ENCODE peak calls at places on chromosome 10, in seven cellular contexts. One of them, this sample, is unnamed.

GRCh38 chr10:33434948-33435347 is 100.5 kb upstream of the NRP1 start:
- DNase-seq in AG04450: no peak
- DNase-seq in hepatocyte: no peak
- DNase-seq in thoracic aorta: no peak
- DNase-seq in sigmoid colon: no peak
- DNase-seq in Panc1: no peak
- DNase-seq in ovary: no peak
- DNase-seq in this sample: no peak

GRCh38 chr10:101749033-101749432 is 26.9 kb downstream of the FGF8 start:
- DNase-seq in AG04450: no peak
- DNase-seq in hepatocyte: no peak
- DNase-seq in thoracic aorta: no peak
- DNase-seq in sigmoid colon: no peak
- DNase-seq in Panc1: no peak
- DNase-seq in ovary: no peak
- DNase-seq in this sample: no peak

GRCh38 chr10:108797573-108797972 is 1125.7 kb downstream of the XPNPEP1 start:
- DNase-seq in AG04450: no peak
- DNase-seq in hepatocyte: no peak
- DNase-seq in thoracic aorta: no peak
- DNase-seq in sigmoid colon: no peak
- DNase-seq in Panc1: no peak
- DNase-seq in ovary: no peak
- DNase-seq in this sample: no peak

GRCh38 chr10:108112218-108112617 is 947.7 kb upstream of the SORCS1 start:
- DNase-seq in AG04450: no peak
- DNase-seq in hepatocyte: no peak
- DNase-seq in thoracic aorta: no peak
- DNase-seq in sigmoid colon: no peak
- DNase-seq in Panc1: no peak
- DNase-seq in ovary: no peak
- DNase-seq in this sample: no peak

GRCh38 chr10:106857728-106858127 is 306.8 kb downstream of the SORCS1 start:
- DNase-seq in AG04450: no peak
- DNase-seq in hepatocyte: no peak
- DNase-seq in thoracic aorta: no peak
- DNase-seq in sigmoid colon: no peak
- DNase-seq in Panc1: no peak
- DNase-seq in ovary: no peak
- DNase-seq in this sample: no peak

GRCh38 chr10:92627845-92628480 is 35.0 kb downstream of the KIF11 start:
- DNase-seq in AG04450: no peak
- DNase-seq in hepatocyte: no peak
- DNase-seq in thoracic aorta: no peak
- DNase-seq in sigmoid colon: no peak
- DNase-seq in Panc1: no peak
- DNase-seq in ovary: no peak
- DNase-seq in this sample: no peak

GRCh38 chr10:103019426-103019825 is 101.3 kb downstream of the CNNM2 start:
- DNase-seq in AG04450: no peak
- DNase-seq in hepatocyte: no peak
- DNase-seq in thoracic aorta: no peak
- DNase-seq in sigmoid colon: no peak
- DNase-seq in Panc1: no peak
- DNase-seq in ovary: no peak
- DNase-seq in this sample: no peak

GRCh38 chr10:92747600-92747999 is 57.8 kb downstream of the HHEX start:
- DNase-seq in AG04450: no peak
- DNase-seq in hepatocyte: no peak
- DNase-seq in thoracic aorta: no peak
- DNase-seq in sigmoid colon: no peak
- DNase-seq in Panc1: no peak
- DNase-seq in ovary: no peak
- DNase-seq in this sample: no peak

GRCh38 chr10:60878224-60878623 is 65.8 kb downstream of the RHOBTB1 start:
- DNase-seq in AG04450: no peak
- DNase-seq in hepatocyte: no peak
- DNase-seq in thoracic aorta: no peak
- DNase-seq in sigmoid colon: no peak
- DNase-seq in Panc1: no peak
- DNase-seq in ovary: no peak
- DNase-seq in this sample: no peak

GRCh38 chr10:121710207-121710606 is 112.0 kb upstream of the FGFR2 start:
- DNase-seq in AG04450: no peak
- DNase-seq in hepatocyte: no peak
- DNase-seq in thoracic aorta: no peak
- DNase-seq in sigmoid colon: no peak
- DNase-seq in Panc1: no peak
- DNase-seq in ovary: no peak
- DNase-seq in this sample: no peak

GRCh38 chr10:100377830-100378229 is 30.8 kb downstream of the SCD start:
- DNase-seq in AG04450: no peak
- DNase-seq in hepatocyte: no peak
- DNase-seq in thoracic aorta: no peak
- DNase-seq in sigmoid colon: no peak
- DNase-seq in Panc1: no peak
- DNase-seq in ovary: no peak
- DNase-seq in this sample: no peak

GRCh38 chr10:110005716-110006115 is 2.1 kb upstream of the ADD3 start:
- DNase-seq in AG04450: peak
- DNase-seq in hepatocyte: peak
- DNase-seq in thoracic aorta: no peak
- DNase-seq in sigmoid colon: peak
- DNase-seq in Panc1: no peak
- DNase-seq in ovary: no peak
- DNase-seq in this sample: no peak

GRCh38 chr10:61793760-61794713 is 107.5 kb upstream of the ARID5B start:
- DNase-seq in AG04450: no peak
- DNase-seq in hepatocyte: no peak
- DNase-seq in thoracic aorta: no peak
- DNase-seq in sigmoid colon: no peak
- DNase-seq in Panc1: no peak
- DNase-seq in ovary: no peak
- DNase-seq in this sample: no peak

GRCh38 chr10:29407280-29407858 is 118.5 kb downstream of the LYZL1 start:
- DNase-seq in AG04450: no peak
- DNase-seq in hepatocyte: no peak
- DNase-seq in thoracic aorta: no peak
- DNase-seq in sigmoid colon: no peak
- DNase-seq in Panc1: no peak
- DNase-seq in ovary: no peak
- DNase-seq in this sample: no peak

GRCh38 chr10:102119417-102120141 is 589 bp downstream of the LDB1 start:
- DNase-seq in AG04450: peak
- DNase-seq in hepatocyte: peak
- DNase-seq in thoracic aorta: no peak
- DNase-seq in sigmoid colon: peak
- DNase-seq in Panc1: no peak
- DNase-seq in ovary: peak
- DNase-seq in this sample: peak

GRCh38 chr10:75401569-75402485 is at the start of gene ZNF503:
- DNase-seq in AG04450: peak
- DNase-seq in hepatocyte: peak
- DNase-seq in thoracic aorta: peak
- DNase-seq in sigmoid colon: peak
- DNase-seq in Panc1: peak
- DNase-seq in ovary: peak
- DNase-seq in this sample: peak

GRCh38 chr10:50992972-50993766 is 81.1 kb upstream of the PRKG1 start:
- DNase-seq in AG04450: peak
- DNase-seq in hepatocyte: peak
- DNase-seq in thoracic aorta: no peak
- DNase-seq in sigmoid colon: no peak
- DNase-seq in Panc1: no peak
- DNase-seq in ovary: peak
- DNase-seq in this sample: no peak

GRCh38 chr10:7832060-7832459 is 13.8 kb downstream of the TAF3 start:
- DNase-seq in AG04450: no peak
- DNase-seq in hepatocyte: no peak
- DNase-seq in thoracic aorta: no peak
- DNase-seq in sigmoid colon: no peak
- DNase-seq in Panc1: no peak
- DNase-seq in ovary: no peak
- DNase-seq in this sample: no peak

GRCh38 chr10:35079763-35080162 is 10.4 kb downstream of the CUL2 start:
- DNase-seq in AG04450: no peak
- DNase-seq in hepatocyte: peak
- DNase-seq in thoracic aorta: no peak
- DNase-seq in sigmoid colon: no peak
- DNase-seq in Panc1: no peak
- DNase-seq in ovary: no peak
- DNase-seq in this sample: no peak
- H3K27ac ChIP-seq in AG04450: no peak
- H3K27ac ChIP-seq in hepatocyte: no peak
- H3K27ac ChIP-seq in thoracic aorta: no peak
- H3K27ac ChIP-seq in sigmoid colon: no peak
- H3K27ac ChIP-seq in Panc1: no peak
- H3K27ac ChIP-seq in ovary: no peak
- H3K27ac ChIP-seq in this sample: no peak

GRCh38 chr10:87960230-87960629 is 96.8 kb downstream of the PTEN start:
- DNase-seq in AG04450: no peak
- DNase-seq in hepatocyte: no peak
- DNase-seq in thoracic aorta: no peak
- DNase-seq in sigmoid colon: no peak
- DNase-seq in Panc1: peak
- DNase-seq in ovary: no peak
- DNase-seq in this sample: no peak

GRCh38 chr10:87961314-87961713 is 97.9 kb downstream of the PTEN start:
- DNase-seq in AG04450: no peak
- DNase-seq in hepatocyte: no peak
- DNase-seq in thoracic aorta: no peak
- DNase-seq in sigmoid colon: no peak
- DNase-seq in Panc1: peak
- DNase-seq in ovary: no peak
- DNase-seq in this sample: no peak

GRCh38 chr10:87957702-87958101 is 94.3 kb downstream of the PTEN start:
- DNase-seq in AG04450: no peak
- DNase-seq in hepatocyte: no peak
- DNase-seq in thoracic aorta: no peak
- DNase-seq in sigmoid colon: no peak
- DNase-seq in Panc1: no peak
- DNase-seq in ovary: no peak
- DNase-seq in this sample: no peak

GRCh38 chr10:87952612-87953011 is 89.2 kb downstream of the PTEN start:
- DNase-seq in AG04450: no peak
- DNase-seq in hepatocyte: no peak
- DNase-seq in thoracic aorta: no peak
- DNase-seq in sigmoid colon: no peak
- DNase-seq in Panc1: no peak
- DNase-seq in ovary: no peak
- DNase-seq in this sample: no peak

DNA sequence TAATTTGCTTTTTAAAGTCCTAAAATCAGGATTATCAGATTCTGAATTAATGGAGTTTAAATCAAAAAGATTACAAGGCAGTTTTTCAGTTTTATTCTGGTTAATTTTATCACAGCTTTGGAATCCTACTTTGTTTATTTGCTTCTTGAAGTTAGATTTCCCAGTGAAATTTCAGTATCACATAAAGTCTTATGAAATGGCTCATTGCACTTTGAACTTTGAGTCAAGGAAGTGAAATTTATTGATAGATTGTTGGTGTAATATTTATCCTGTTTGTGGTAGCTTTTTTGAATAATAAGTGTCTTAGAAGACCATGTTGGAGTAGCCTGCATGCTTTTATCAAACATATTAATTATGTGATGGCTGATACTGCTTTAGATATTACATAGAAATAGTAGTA is 92.6 kb downstream of the PTEN start:
- DNase-seq in AG04450: no peak
- DNase-seq in hepatocyte: no peak
- DNase-seq in thoracic aorta: no peak
- DNase-seq in sigmoid colon: no peak
- DNase-seq in Panc1: no peak
- DNase-seq in ovary: no peak
- DNase-seq in this sample: no peak
- TF ChIP-seq CTCF in AG04450: no peak
- TF ChIP-seq CTCF in hepatocyte: no peak
- TF ChIP-seq CTCF in thoracic aorta: no peak
- TF ChIP-seq CTCF in sigmoid colon: no peak
- TF ChIP-seq CTCF in Panc1: no peak
- TF ChIP-seq CTCF in ovary: no peak
- TF ChIP-seq CTCF in this sample: no peak

DNA sequence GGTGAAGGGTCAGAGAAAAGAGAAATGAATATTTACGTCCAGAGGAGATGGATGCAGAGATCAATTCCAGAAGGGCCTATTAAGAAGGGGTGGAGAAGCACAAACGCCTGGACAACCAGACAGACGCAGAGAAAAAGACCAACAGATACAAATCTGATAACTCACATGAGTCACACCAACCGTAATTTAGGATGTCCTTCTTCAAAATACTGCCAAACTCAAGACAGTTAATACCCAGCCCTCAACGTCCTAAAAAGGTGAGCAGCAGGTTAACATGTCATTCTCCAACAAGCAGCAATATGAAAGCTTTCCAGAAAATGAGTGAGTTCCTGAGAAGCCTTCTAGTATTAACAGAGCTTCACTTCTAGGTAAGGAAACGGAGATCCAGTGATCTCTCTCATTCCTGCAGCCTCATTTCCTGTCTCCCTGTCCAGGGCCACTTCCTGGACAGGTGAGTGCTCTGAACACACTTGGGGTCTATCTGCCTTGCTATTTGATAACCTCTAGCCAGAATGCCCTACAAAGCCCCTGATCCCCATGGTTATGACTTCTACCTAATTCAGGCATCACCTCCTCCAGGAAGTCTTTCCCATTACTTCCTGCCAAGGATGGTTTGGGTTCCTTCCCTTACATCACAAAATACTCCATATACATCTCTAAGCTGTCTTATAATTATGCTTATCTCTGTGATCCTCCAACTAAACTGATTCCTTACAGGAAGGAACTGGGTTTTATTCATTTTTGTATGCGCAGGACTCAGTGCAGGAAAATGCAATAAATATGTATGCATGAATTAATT is 41.6 kb downstream of the PIP4K2A start:
- DNase-seq in AG04450: no peak
- DNase-seq in hepatocyte: no peak
- DNase-seq in thoracic aorta: no peak
- DNase-seq in sigmoid colon: no peak
- DNase-seq in Panc1: no peak
- DNase-seq in ovary: no peak
- DNase-seq in this sample: no peak
- H3K4me3 ChIP-seq in AG04450: no peak
- H3K4me3 ChIP-seq in hepatocyte: no peak
- H3K4me3 ChIP-seq in thoracic aorta: no peak
- H3K4me3 ChIP-seq in sigmoid colon: no peak
- H3K4me3 ChIP-seq in Panc1: no peak
- H3K4me3 ChIP-seq in ovary: no peak
- H3K4me3 ChIP-seq in this sample: no peak

GRCh38 chr10:89470628-89471027 is 56.3 kb downstream of the IFIT5 start:
- DNase-seq in AG04450: no peak
- DNase-seq in hepatocyte: no peak
- DNase-seq in thoracic aorta: no peak
- DNase-seq in sigmoid colon: no peak
- DNase-seq in Panc1: no peak
- DNase-seq in ovary: no peak
- DNase-seq in this sample: no peak
- H3K27ac ChIP-seq in AG04450: no peak
- H3K27ac ChIP-seq in hepatocyte: no peak
- H3K27ac ChIP-seq in thoracic aorta: no peak
- H3K27ac ChIP-seq in sigmoid colon: no peak
- H3K27ac ChIP-seq in Panc1: no peak
- H3K27ac ChIP-seq in ovary: no peak
- H3K27ac ChIP-seq in this sample: no peak

This sample was measured in coronary artery.